ENCODE peak calls at places on chromosomes 5 and 9, in seven cellular contexts. X, D, A, F, M, I and C are unnamed samples.

GRCh38 chr5:50699737-50700136 is 33.3 kb downstream of the PARP8 start:
- DNase-seq in X (no peak), D (no peak), A (no peak), F (no peak), M (no peak), I (peak; percentile 7), C (no peak)

GRCh38 chr9:33029106-33029788 is 4.2 kb downstream of the DNAJA1 start:
- DNase-seq in I (peak; percentile 28), F (no peak), A (no peak), D (no peak), M (no peak), X (no peak), C (no peak)

GRCh38 chr9:81671880-81672280 is 17.5 kb downstream of the TLE1 start:
- DNase-seq in A (no peak), F (no peak), I (peak; percentile 35), M (peak; percentile 92), D (peak; percentile 87), X (no peak), C (no peak)

GRCh38 chr5:26649000-26649399 is 389.4 kb downstream of the CDH9 start:
- DNase-seq in X (no peak), I (no peak), A (no peak), M (no peak), D (no peak), F (no peak), C (no peak)

GRCh38 chr9:80885894-80886293 is 803.5 kb downstream of the TLE1 start:
- DNase-seq in A (no peak), M (no peak), D (peak; percentile 29), X (no peak), I (peak; percentile 5), F (no peak), C (no peak)

GRCh38 chr5:58582004-58582403 is 871 bp upstream of the RAB3C start:
- DNase-seq in I (no peak), M (no peak), X (no peak), A (no peak), D (no peak), F (no peak), C (no peak)

GRCh38 chr9:86413966-86414880 is 60.0 kb upstream of the TUT7 start:
- DNase-seq in D (no peak), A (no peak), F (no peak), M (no peak), I (peak; percentile 46), X (no peak), C (no peak)

GRCh38 chr5:6760636-6761035 is 47.4 kb downstream of the TENT4A start:
- DNase-seq in F (no peak), D (peak; percentile 53), M (no peak), I (no peak), A (no peak), X (no peak), C (no peak)

GRCh38 chr5:40221796-40222195 is 457.9 kb upstream of the PTGER4 start:
- DNase-seq in X (peak; percentile 84), D (no peak), A (no peak), I (peak; percentile 94), M (no peak), F (peak; percentile 84), C (peak; percentile 31)

GRCh38 chr9:134660407-134660806 is 18.8 kb downstream of the COL5A1 start:
- DNase-seq in M (no peak), I (no peak), F (peak; percentile 49), A (no peak), D (no peak), X (no peak), C (no peak)

GRCh38 chr9:83538172-83538889 is at the start of gene FRMD3:
- DNase-seq in M (peak; percentile 88), X (no peak), I (peak; percentile 88), A (no peak), D (peak; percentile 92), F (peak; percentile 38), C (peak; percentile 76)

GRCh38 chr5:9850456-9850855 is 220.3 kb upstream of the TAS2R1 start:
- DNase-seq in D (no peak), I (no peak), F (no peak), A (no peak), X (no peak), M (no peak), C (no peak)

GRCh38 chr5:115296130-115296997 is at the start of gene CCDC112:
- DNase-seq in A (peak; percentile 53), X (peak; percentile 14), F (peak; percentile 56), D (peak; percentile 88), I (peak; percentile 81), M (peak; percentile 84), C (peak; percentile 75)